ENCODE peak calls at places on chromosomes 13 and 19, in ten cellular contexts. Q is cardiac muscle cell, I is gastrocnemius medialis, B is OCI-LY7, K is psoas muscle, U is heart left ventricle, V is fibroblast of lung, Y is astrocyte of the spinal cord, M is colonic mucosa, T is MM.1S. W is an unnamed sample.

GRCh38 chr19:29564574-29565005 is 38.8 kb downstream of the VSTM2B start:
- DNase-seq in T (no peak), B (no peak), Q (no peak), K (no peak), M (no peak), I (no peak), U (no peak), Y (no peak), V (no peak), W (no peak)

GRCh38 chr13:29935309-29935981 is 85.0 kb upstream of the UBL3 start:
- DNase-seq in Q (no peak), I (no peak), B (peak), K (no peak), Y (no peak), M (no peak), V (no peak), U (no peak), T (no peak), W (peak)

GRCh38 chr13:23570099-23570926 is at the start of gene TNFRSF19:
- DNase-seq in B (no peak), T (no peak), K (no peak), V (peak), Y (peak), U (peak), Q (peak), M (no peak), I (no peak), W (no peak)

GRCh38 chr13:74575729-74576125 is 441.5 kb upstream of the KLF12 start:
- DNase-seq in V (peak), Q (peak), B (no peak), I (peak), K (peak), U (peak), M (peak), Y (peak), T (peak), W (no peak)

GRCh38 chr19:15780595-15781418 is 6.7 kb upstream of the OR10H5 start:
- DNase-seq in U (no peak), I (no peak), M (peak), Y (no peak), B (no peak), Q (no peak), K (no peak), V (no peak), T (no peak), W (no peak)

GRCh38 chr13:83895994-83896580 is 13.8 kb upstream of the SLITRK1 start:
- DNase-seq in I (no peak), K (no peak), M (no peak), T (no peak), Y (peak), V (no peak), B (no peak), Q (no peak), U (no peak), W (no peak)

GRCh38 chr13:45296259-45296658 is 44.7 kb downstream of the TPT1 start:
- DNase-seq in U (no peak), V (no peak), K (no peak), Y (no peak), T (no peak), I (no peak), Q (no peak), M (no peak), B (no peak), W (no peak)

GRCh38 chr13:36131215-36131930 is at the start of gene DCLK1:
- DNase-seq in B (no peak), M (peak), V (peak), Y (peak), U (peak), T (no peak), Q (peak), I (peak), K (peak), W (no peak)

GRCh38 chr13:60838581-60838980 is 441.6 kb downstream of the TDRD3 start:
- DNase-seq in M (no peak), B (no peak), V (no peak), I (no peak), K (no peak), T (no peak), U (no peak), Q (no peak), Y (no peak), W (no peak)

GRCh38 chr19:18502633-18503294 is 19.1 kb downstream of the ELL start:
- DNase-seq in I (peak), Y (no peak), M (peak), Q (no peak), B (no peak), T (no peak), K (peak), U (no peak), V (no peak), W (no peak)

GRCh38 chr19:50794074-50794777 is 4.0 kb downstream of the ACP4 start:
- DNase-seq in Y (no peak), M (peak), I (no peak), V (no peak), B (peak), Q (no peak), T (peak), K (no peak), U (no peak), W (no peak)

GRCh38 chr19:17671906-17672305 is 16.2 kb downstream of the UNC13A start:
- DNase-seq in V (peak), M (no peak), U (no peak), B (peak), Q (peak), I (no peak), Y (peak), K (no peak), T (peak), W (peak)

GRCh38 chr13:48233097-48233885 is at the start of gene ITM2B:
- DNase-seq in M (peak), B (peak), T (peak), U (peak), K (peak), I (peak), V (peak), Y (peak), Q (peak), W (no peak)

GRCh38 chr13:111031531-111031961 is 83.6 kb upstream of the ARHGEF7 start:
- DNase-seq in Q (no peak), I (peak), M (no peak), T (no peak), V (peak), Y (peak), U (no peak), B (no peak), K (peak), W (no peak)

GRCh38 chr19:8423821-8424223 is 10.7 kb downstream of the MARCHF2 start:
- DNase-seq in Y (peak), I (peak), M (peak), T (no peak), U (peak), V (peak), Q (no peak), K (peak), B (no peak), W (no peak)

GRCh38 chr13:97630725-97631124 is 196.8 kb downstream of the RAP2A start:
- DNase-seq in T (no peak), B (no peak), Y (no peak), M (no peak), V (no peak), Q (no peak), U (no peak), I (no peak), K (no peak), W (no peak)

GRCh38 chr13:106100261-106100919 is 435.1 kb downstream of the EFNB2 start:
- DNase-seq in K (no peak), Y (no peak), T (no peak), M (peak), U (peak), B (no peak), Q (peak), I (no peak), V (no peak), W (no peak)

GRCh38 chr19:31269425-31270127 is 79.7 kb downstream of the TSHZ3 start:
- DNase-seq in Y (no peak), K (no peak), Q (no peak), M (no peak), I (no peak), U (no peak), V (peak), T (no peak), B (no peak), W (no peak)

GRCh38 chr13:25217023-25217909 is 45.2 kb upstream of the AMER2 start:
- DNase-seq in Y (peak), U (no peak), V (peak), B (no peak), K (no peak), Q (no peak), M (no peak), T (no peak), I (no peak), W (no peak)

GRCh38 chr13:45492538-45492937 is 27.8 kb downstream of the COG3 start:
- DNase-seq in T (no peak), U (no peak), M (no peak), B (no peak), K (no peak), I (no peak), Q (no peak), V (peak), Y (peak), W (no peak)

DNA sequence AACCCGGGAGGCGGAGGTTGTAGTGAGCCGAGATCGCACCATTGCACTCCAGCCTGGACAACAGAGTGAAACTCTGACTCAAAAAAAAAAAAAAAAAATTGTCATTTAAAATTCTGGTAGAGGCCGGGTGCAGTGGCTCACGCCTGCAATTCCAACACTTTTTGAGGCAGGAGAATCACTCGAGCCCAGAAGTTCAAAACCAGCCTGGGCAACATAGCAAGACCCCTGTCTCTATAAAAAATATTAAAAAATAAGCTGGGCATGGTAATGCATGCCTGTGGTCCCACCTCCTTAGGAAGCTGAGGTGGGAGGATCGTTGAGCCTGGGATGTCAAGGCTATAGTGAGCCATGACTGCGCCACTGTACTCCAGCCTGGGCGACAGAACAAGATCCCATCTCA is 6.2 kb downstream of the NUCB1 start:
- DNase-seq in M (no peak), U (no peak), K (no peak), Q (no peak), Y (no peak), B (no peak), T (no peak), I (no peak), V (no peak), W (no peak)
- TF ChIP-seq CTCF in M (no peak), U (no peak), K (no peak), Q (no peak), Y (no peak), B (no peak), T (no peak), I (no peak), V (no peak), W (no peak)

GRCh38 chr13:112057434-112057735 is 9.6 kb upstream of the SOX1 start:
- DNase-seq in I (no peak), U (no peak), T (no peak), B (no peak), V (no peak), K (no peak), M (no peak), Q (no peak), Y (no peak), W (no peak)
- H3K4me3 ChIP-seq in I (no peak), U (no peak), T (no peak), B (no peak), V (no peak), K (no peak), M (no peak), Q (no peak), Y (no peak), W (no peak)

DNA sequence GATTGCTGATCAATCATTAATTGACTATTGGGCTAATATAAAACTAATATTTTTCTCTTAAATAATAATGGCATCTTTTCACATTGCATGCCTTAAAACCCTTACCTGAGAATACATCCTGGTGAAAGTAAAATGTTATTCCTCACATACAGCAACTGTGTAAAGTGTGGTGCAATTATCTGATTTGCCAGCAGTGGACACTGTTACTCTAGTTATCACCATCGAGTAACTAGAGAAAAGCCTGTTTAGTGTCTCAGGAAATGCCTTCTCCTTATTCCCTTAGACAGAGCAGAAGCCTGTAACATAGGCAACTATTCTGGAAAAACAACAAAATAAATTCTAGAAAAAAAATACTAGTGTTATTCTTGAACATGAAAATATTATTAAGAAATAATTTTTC is 459.8 kb downstream of the FGF14 start:
- DNase-seq in Y (peak), U (peak), I (no peak), Q (peak), B (peak), T (peak), V (peak), K (no peak), M (peak), W (no peak)
- TF ChIP-seq CTCF in Y (peak), U (peak), I (peak), Q (peak), B (peak), T (peak), V (peak), K (peak), M (peak), W (peak)

GRCh38 chr19:42226886-42227285 is 6.8 kb downstream of the ZNF526 start:
- DNase-seq in V (no peak), K (no peak), B (no peak), Y (no peak), T (no peak), I (no peak), Q (no peak), U (no peak), M (no peak), W (no peak)

GRCh38 chr19:42229855-42230331 is 9.8 kb downstream of the ZNF526 start:
- DNase-seq in V (no peak), M (no peak), Q (no peak), I (no peak), T (no peak), Y (no peak), K (no peak), U (no peak), B (no peak), W (no peak)

GRCh38 chr19:42228640-42229039 is 8.5 kb downstream of the ZNF526 start:
- DNase-seq in K (no peak), M (no peak), Q (no peak), Y (no peak), I (no peak), T (no peak), U (no peak), V (no peak), B (no peak), W (no peak)

GRCh38 chr19:42232435-42232834 is 10.0 kb downstream of the GSK3A start:
- DNase-seq in Q (no peak), B (no peak), I (no peak), Y (no peak), M (no peak), T (no peak), U (no peak), V (no peak), K (no peak), W (no peak)

DNA sequence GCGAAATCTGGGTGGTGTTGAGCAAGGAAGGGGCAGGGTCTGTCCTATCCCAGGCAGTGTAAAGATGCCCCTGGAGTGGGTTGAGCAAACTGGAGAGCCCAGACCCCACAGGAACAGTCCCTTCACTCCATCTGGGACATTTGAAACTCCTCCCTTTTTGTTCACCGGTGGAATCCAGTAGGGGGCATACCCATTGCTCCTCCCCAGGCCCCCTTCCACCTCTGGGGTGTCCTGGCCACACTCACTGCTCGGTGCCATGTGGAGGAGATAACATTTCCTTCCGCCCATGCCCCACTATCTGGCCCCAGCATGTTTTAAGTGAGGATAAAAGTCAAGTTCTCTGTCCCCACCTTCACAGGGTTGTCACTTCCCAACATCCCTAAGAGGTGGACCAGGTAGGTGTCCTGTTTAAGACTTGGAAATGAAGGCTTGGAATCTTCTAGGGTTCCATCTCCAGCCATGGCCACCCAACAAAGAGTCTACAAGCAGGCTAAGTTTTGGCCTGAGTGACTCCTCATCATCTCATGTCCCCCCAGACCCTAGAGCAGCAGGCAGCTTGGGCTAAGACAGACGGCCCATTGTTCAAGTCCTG is 9.2 kb downstream of the ZNF526 start:
- DNase-seq in U (no peak), V (no peak), T (no peak), Y (no peak), M (no peak), I (no peak), B (no peak), K (no peak), Q (no peak), W (no peak)
- H3K4me3 ChIP-seq in U (no peak), V (no peak), T (no peak), Y (no peak), M (no peak), I (no peak), B (no peak), K (no peak), Q (no peak), W (no peak)